ENCODE peak calls at places on chromosome 1, in eight cellular contexts. R, G, J, M, N, C, U and B are unnamed samples.
A peak's percentile ranks its signal among the peaks of the same experiment; 100 is the strongest.

GRCh38 chr1:234845097-234845660 is 235.2 kb upstream of the IRF2BP2 start:
- DNase-seq in R (no peak), J (no peak), N (no peak), U (no peak), G (no peak), C (no peak), M (peak; percentile 11), B (no peak)

GRCh38 chr1:92949937-92950817 is 11.1 kb downstream of the DIPK1A start:
- DNase-seq in C (no peak), R (peak; percentile 80), M (no peak), N (no peak), U (no peak), G (no peak), J (no peak), B (no peak)

GRCh38 chr1:109761227-109762038 is 2.3 kb downstream of the EPS8L3 start:
- DNase-seq in R (no peak), J (no peak), U (peak; percentile 23), N (no peak), C (peak; percentile 55), G (no peak), M (no peak), B (no peak)

GRCh38 chr1:91791691-91792392 is 94.1 kb downstream of the TGFBR3 start:
- DNase-seq in N (no peak), G (no peak), C (no peak), U (no peak), M (no peak), J (no peak), R (peak; percentile 50), B (no peak)

GRCh38 chr1:44423706-44424546 is 18.9 kb downstream of the RNF220 start:
- DNase-seq in U (no peak), R (peak; percentile 9), C (no peak), M (no peak), N (peak; percentile 29), G (peak; percentile 13), J (no peak), B (no peak)

GRCh38 chr1:242411906-242412305 is 112.6 kb downstream of the PLD5 start:
- DNase-seq in J (no peak), G (no peak), C (no peak), M (no peak), U (no peak), N (no peak), R (no peak), B (no peak)

GRCh38 chr1:162168261-162168660 is 98.8 kb downstream of the NOS1AP start:
- DNase-seq in C (no peak), G (no peak), R (no peak), M (no peak), J (no peak), U (no peak), N (no peak), B (no peak)

GRCh38 chr1:104408268-104408667 is 658.6 kb downstream of the AMY1C start:
- DNase-seq in M (no peak), R (no peak), C (no peak), U (no peak), G (no peak), N (no peak), J (no peak), B (no peak)

GRCh38 chr1:29237906-29238600 is 1.7 kb downstream of the PTPRU start:
- DNase-seq in R (peak; percentile 30), C (peak; percentile 82), M (no peak), N (no peak), U (peak; percentile 11), J (no peak), G (peak; percentile 66), B (no peak)

GRCh38 chr1:184052194-184052559 is 647 bp downstream of the TSEN15 start:
- DNase-seq in J (no peak), U (no peak), G (no peak), R (no peak), C (no peak), M (no peak), N (no peak), B (no peak)

GRCh38 chr1:43285269-43285986 is at the start of gene C1orf210:
- DNase-seq in N (no peak), C (peak; percentile 97), U (no peak), R (no peak), G (no peak), J (no peak), M (no peak), B (no peak)

GRCh38 chr1:212166296-212167039 is 118.7 kb upstream of the PPP2R5A start:
- DNase-seq in G (no peak), U (no peak), N (no peak), R (no peak), M (no peak), J (no peak), C (no peak), B (no peak)

GRCh38 chr1:68370101-68370915 is 79.4 kb downstream of the RPE65 start:
- DNase-seq in C (no peak), R (no peak), G (no peak), M (no peak), N (no peak), U (no peak), J (no peak), B (no peak)

GRCh38 chr1:206933333-206933945 is 11.7 kb upstream of the FCMR start:
- DNase-seq in M (peak; percentile 52), G (peak; percentile 64), C (peak; percentile 74), J (peak; percentile 79), R (no peak), U (no peak), N (peak; percentile 36), B (no peak)